ENCODE peak calls at places on chromosomes 6 and 20, in ten cellular contexts. G is uterus; K is stimulated activated CD4-positive, alpha-beta T cell treated with anti-CD3 and anti-CD28 coated beads, Interleukin-4, amount 100 ng/mL, for 24 hours; T is activated CD8-positive, alpha-beta memory T cell treated with anti-CD3 and anti-CD28 coated beads, Interleukin-2, amount 50 U/mL, for 48 hours; V is mucosa of descending colon; O is activated CD8-positive, alpha-beta T cell treated with anti-CD3 and anti-CD28 coated beads, Interleukin-2, amount 10 ng/mL, durations not matched to agents 7 days and 5 days; F is iPS-NIHi11; Z is sciatic nerve; H is CD4-positive, alpha-beta memory T cell; U is AG04450. M is an unnamed sample.

GRCh38 chr20:37090357-37090871 is 5.4 kb downstream of the RBL1 start:
- DNase-seq in K (no peak), F (no peak), U (no peak), T (no peak), Z (no peak), O (no peak), G (no peak), H (no peak), V (no peak), M (no peak)

GRCh38 chr6:147108256-147108910 is 95.8 kb upstream of the STXBP5 start:
- DNase-seq in Z (no peak), V (no peak), T (no peak), G (no peak), U (no peak), F (no peak), O (no peak), K (no peak), H (no peak), M (no peak)

GRCh38 chr20:25254986-25255680 is 7.2 kb downstream of the PYGB start:
- DNase-seq in F (no peak), K (no peak), Z (no peak), O (no peak), H (no peak), V (peak), U (no peak), G (no peak), T (no peak), M (no peak)

GRCh38 chr6:125078602-125079321 is 74.8 kb upstream of the TPD52L1 start:
- DNase-seq in Z (no peak), K (no peak), T (no peak), F (no peak), V (no peak), O (no peak), G (no peak), U (no peak), H (no peak), M (no peak)

GRCh38 chr6:159760602-159761057 is 1.2 kb upstream of the ACAT2 start:
- DNase-seq in O (no peak), U (peak), Z (no peak), T (no peak), V (no peak), F (peak), H (no peak), K (no peak), G (no peak), M (no peak)

GRCh38 chr6:73713426-73714147 is 17.6 kb downstream of the CD109 start:
- DNase-seq in H (no peak), T (no peak), F (no peak), V (no peak), K (no peak), Z (no peak), U (no peak), G (no peak), O (no peak), M (no peak)

GRCh38 chr6:42088101-42088591 is 37.8 kb downstream of the TAF8 start:
- DNase-seq in T (no peak), F (peak), H (no peak), K (no peak), U (no peak), Z (no peak), V (no peak), O (no peak), G (no peak), M (no peak)

GRCh38 chr6:54327631-54328030 is 19.4 kb downstream of the TINAG start:
- DNase-seq in F (no peak), H (no peak), V (no peak), G (no peak), O (no peak), Z (no peak), K (no peak), T (no peak), U (no peak), M (no peak)